ENCODE peak calls at places on chromosomes 1 and 21, in five cellular contexts. B, M, X, Z and Q are unnamed samples.

GRCh38 chr1:78229344-78229743 is 183.6 kb downstream of the GIPC2 start:
- DNase-seq in M (peak; percentile 85), X (peak; percentile 74), B (peak; percentile 94), Z (peak; percentile 95), Q (peak; percentile 68)

GRCh38 chr1:203076031-203076511 is 9.7 kb downstream of the MYOG start:
- DNase-seq in Z (no peak), X (no peak), B (no peak), M (no peak), Q (no peak)

GRCh38 chr1:42931108-42931539 is 27.5 kb downstream of the SLC2A1 start:
- DNase-seq in Z (peak; percentile 42), X (peak; percentile 52), M (peak; percentile 37), B (peak; percentile 57), Q (no peak)

GRCh38 chr1:201364808-201365105 is 12.7 kb downstream of the TNNT2 start:
- DNase-seq in M (no peak), X (no peak), Z (no peak), B (no peak), Q (no peak)

GRCh38 chr1:235632538-235633219 is 16.9 kb downstream of the GNG4 start:
- DNase-seq in M (peak; percentile 79), Z (peak; percentile 67), B (peak; percentile 43), X (peak; percentile 78), Q (peak; percentile 66)

GRCh38 chr1:223747838-223748335 is 35.5 kb downstream of the CAPN2 start:
- DNase-seq in B (peak; percentile 72), M (peak; percentile 51), X (peak; percentile 79), Z (peak; percentile 60), Q (peak; percentile 41)

GRCh38 chr1:41365772-41366427 is 4.7 kb downstream of the FOXO6 start:
- DNase-seq in B (no peak), Z (no peak), M (no peak), X (no peak), Q (no peak)

GRCh38 chr1:18534810-18535205 is 54.1 kb downstream of the KLHDC7A start:
- DNase-seq in B (no peak), X (no peak), M (no peak), Z (no peak), Q (no peak)

GRCh38 chr1:94999456-95000131 is 72.7 kb upstream of the CNN3 start:
- DNase-seq in X (no peak), M (no peak), B (no peak), Z (no peak), Q (no peak)

GRCh38 chr1:90613371-90613770 is 103.7 kb downstream of the BARHL2 start:
- DNase-seq in M (no peak), B (no peak), Z (no peak), X (no peak), Q (no peak)

GRCh38 chr1:41192456-41193188 is 49.5 kb downstream of the SCMH1 start:
- DNase-seq in B (peak; percentile 76), Z (no peak), X (peak; percentile 16), M (peak; percentile 3), Q (no peak)

GRCh38 chr1:226717256-226717909 is 21.7 kb downstream of the ITPKB start:
- DNase-seq in X (no peak), B (no peak), Z (no peak), M (no peak), Q (no peak)

GRCh38 chr1:119275145-119275929 is 93.2 kb upstream of the HAO2 start:
- DNase-seq in Z (peak; percentile 86), X (peak; percentile 83), B (peak; percentile 80), M (peak; percentile 75), Q (peak; percentile 68)

GRCh38 chr1:53396563-53397268 is 62.5 kb upstream of the DMRTB1 start:
- DNase-seq in B (no peak), M (no peak), Z (no peak), X (no peak), Q (no peak)

GRCh38 chr1:1185101-1185765 is 11.6 kb downstream of the TTLL10 start:
- DNase-seq in M (no peak), X (no peak), B (no peak), Z (no peak), Q (no peak)

GRCh38 chr1:1182491-1183220 is 9.0 kb downstream of the TTLL10 start:
- DNase-seq in B (no peak), M (no peak), X (no peak), Z (no peak), Q (no peak)

GRCh38 chr1:1183833-1184775 is 10.4 kb downstream of the TTLL10 start:
- DNase-seq in B (no peak), X (no peak), Z (no peak), M (no peak), Q (no peak)

GRCh38 chr1:1181938-1182410 is 8.3 kb downstream of the TTLL10 start:
- DNase-seq in M (no peak), Z (no peak), B (no peak), X (no peak), Q (no peak)

GRCh38 chr1:1183221-1183747 is 9.6 kb downstream of the TTLL10 start:
- DNase-seq in Z (no peak), B (no peak), M (no peak), X (no peak), Q (no peak)
- H3K4me3 ChIP-seq in Z (no peak overlapping the region), B (no peak overlapping the region), M (no peak overlapping the region), X (no peak overlapping the region), Q (no peak overlapping the region)

DNA sequence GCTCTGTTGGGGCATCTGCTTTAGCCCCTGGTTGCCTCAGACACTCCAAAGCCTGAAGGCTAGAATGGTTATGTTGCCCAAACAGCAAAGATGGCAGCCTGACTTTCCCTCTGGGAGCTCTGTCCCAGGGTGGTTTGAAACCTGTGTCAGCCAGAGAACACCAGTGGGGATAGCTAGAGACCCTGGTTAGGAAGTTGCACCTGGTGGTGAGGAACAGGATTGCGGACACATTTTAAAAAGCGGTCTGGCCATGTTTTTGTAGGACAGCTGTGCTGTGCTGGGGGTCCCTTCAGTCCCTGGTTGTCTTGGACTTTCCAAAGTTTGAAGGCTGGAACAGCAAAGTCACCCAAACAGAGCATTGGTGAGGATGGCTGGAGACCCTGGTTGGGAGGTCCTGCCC is 87.8 kb downstream of the DNM3 start:
- DNase-seq in X (no peak), M (no peak), Z (no peak), B (no peak), Q (no peak)
- TF ChIP-seq CTCF in X (peak; percentile 31), M (no peak), Z (peak; percentile 34), B (no peak), Q (no peak)

DNA sequence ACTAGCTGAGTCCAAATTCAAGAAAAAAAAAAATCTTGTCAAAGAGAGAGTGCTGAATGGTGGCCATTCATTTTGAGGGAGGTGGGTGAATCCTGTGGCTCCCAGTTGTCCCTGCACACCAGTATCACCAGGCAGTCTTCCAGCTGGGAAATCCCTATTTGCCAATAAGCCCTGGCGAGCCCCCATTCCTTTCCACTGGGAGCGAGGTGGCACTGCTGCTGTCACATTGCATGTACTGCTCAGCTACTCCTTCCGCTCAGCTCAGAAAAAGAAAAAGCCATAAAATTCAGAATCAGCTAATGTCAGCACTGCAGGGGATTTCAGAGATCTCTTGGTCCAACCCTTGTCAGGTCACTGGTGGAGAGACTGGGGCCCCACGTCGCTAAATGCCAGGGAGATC is 298.5 kb downstream of the OMA1 start:
- DNase-seq in M (no peak), Z (no peak), B (no peak), X (no peak), Q (no peak)
- H3K4me3 ChIP-seq in M (no peak overlapping the region), Z (no peak overlapping the region), B (no peak overlapping the region), X (no peak overlapping the region), Q (no peak overlapping the region)

GRCh38 chr1:83593073-83593472 is 405.9 kb downstream of the TTLL7 start:
- DNase-seq in X (no peak), Z (no peak), B (no peak), M (no peak), Q (no peak)
- TF ChIP-seq CTCF in X (no peak), Z (no peak), B (no peak), M (no peak), Q (no peak)

DNA sequence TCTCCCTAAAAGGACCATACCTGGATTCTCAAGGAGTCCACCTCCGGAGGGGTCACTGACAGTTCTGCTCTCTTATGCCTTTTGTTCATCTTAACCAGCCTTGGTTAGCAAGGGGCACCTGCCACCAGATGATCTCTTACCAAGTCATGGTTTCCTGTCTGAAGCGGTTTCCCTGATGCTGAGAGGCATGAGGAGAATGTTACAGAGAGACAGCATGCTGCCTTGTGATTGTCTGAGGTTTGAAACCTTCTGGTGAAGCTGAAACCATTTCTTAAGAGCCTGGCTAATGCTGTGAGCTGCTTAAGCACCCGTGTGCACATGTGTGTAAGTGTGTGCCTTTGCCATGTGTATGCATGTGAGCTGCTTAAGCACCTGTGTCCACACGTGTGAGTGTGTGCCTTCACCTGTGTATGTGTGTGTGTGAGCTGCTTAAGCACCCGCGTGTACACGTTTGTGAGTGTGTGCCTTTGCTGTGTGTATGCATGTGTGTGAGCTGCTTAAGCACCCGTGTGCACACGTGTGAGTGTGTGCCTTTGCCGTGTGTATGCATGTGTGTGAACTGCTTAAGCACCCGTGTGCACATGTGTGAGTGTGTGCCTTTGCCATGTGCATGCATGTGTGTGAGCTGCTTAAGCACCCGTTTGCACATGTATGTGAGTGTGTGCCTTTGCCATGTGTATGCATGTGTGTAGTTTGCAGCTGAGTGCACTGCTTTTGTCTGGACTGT is 136.3 kb upstream of the COL6A1 start:
- DNase-seq in Z (no peak), M (no peak), B (no peak), X (no peak), Q (no peak)
- H3K4me3 ChIP-seq in Z (no peak overlapping the region), M (no peak overlapping the region), B (no peak overlapping the region), X (no peak overlapping the region), Q (no peak overlapping the region)

GRCh38 chr1:196734006-196734405 is 40.6 kb upstream of the CFHR3 start:
- DNase-seq in B (no peak), M (no peak), Z (no peak), X (no peak), Q (no peak)

GRCh38 chr1:196733091-196733970 is 41.3 kb upstream of the CFHR3 start:
- DNase-seq in Z (peak; percentile 5), X (no peak), B (peak; percentile 14), M (no peak), Q (peak; percentile 5)

GRCh38 chr1:196734460-196734859 is 40.2 kb upstream of the CFHR3 start:
- DNase-seq in Z (no peak), B (no peak), X (no peak), M (no peak), Q (no peak)

GRCh38 chr1:196732526-196732925 is 42.1 kb upstream of the CFHR3 start:
- DNase-seq in B (no peak), M (no peak), Z (no peak), X (no peak), Q (no peak)
- TF ChIP-seq CTCF in B (no peak), M (peak; percentile 13), Z (peak; percentile 19), X (peak; percentile 20), Q (peak; percentile 21)

GRCh38 chr21:46100020-46100419 is 2.1 kb downstream of the COL6A2 start:
- DNase-seq in B (no peak), X (no peak), Z (no peak), M (no peak), Q (no peak)

GRCh38 chr21:46097826-46098286 is at the start of gene COL6A2:
- DNase-seq in B (peak; percentile 64), X (peak; percentile 63), Z (peak; percentile 53), M (peak; percentile 74), Q (peak; percentile 67)

GRCh38 chr21:46098303-46099141 is 610 bp downstream of the COL6A2 start:
- DNase-seq in Z (peak; percentile 26), M (no peak), X (no peak), B (no peak), Q (no peak)

GRCh38 chr21:46099476-46099875 is 1.6 kb downstream of the COL6A2 start:
- DNase-seq in B (peak; percentile 54), X (peak; percentile 42), M (peak; percentile 66), Z (peak; percentile 52), Q (no peak)

GRCh38 chr21:46100426-46100825 is 2.5 kb downstream of the COL6A2 start:
- DNase-seq in M (peak; percentile 86), Z (peak; percentile 83), B (peak; percentile 76), X (peak; percentile 61), Q (peak; percentile 58)
- H3K4me3 ChIP-seq in M (peak overlapping the region; percentile 82), Z (peak overlapping the region; percentile 79), B (peak overlapping the region; percentile 91), X (peak overlapping the region; percentile 78), Q (peak overlapping the region; percentile 77)

GRCh38 chr1:62038594-62039284 is 155.9 kb upstream of the L1TD1 start:
- DNase-seq in M (no peak), B (no peak), Z (no peak), X (no peak), Q (no peak)
- TF ChIP-seq CTCF in M (no peak), B (no peak), Z (no peak), X (peak; percentile 8), Q (no peak)